ENCODE peak calls at places on chromosome 18, in five cellular contexts. One of them, this sample, is unnamed.

GRCh38 chr18:44950685-44951195 is 270.1 kb downstream of the SETBP1 start:
- DNase-seq in GM12878: no peak
- DNase-seq in GM12891: no peak
- DNase-seq in HepG2: no peak
- DNase-seq in H1: no peak
- DNase-seq in this sample: no peak

GRCh38 chr18:78304199-78304826 is 675.3 kb upstream of the SALL3 start:
- DNase-seq in GM12878: no peak
- DNase-seq in GM12891: no peak
- DNase-seq in HepG2: no peak
- DNase-seq in H1: no peak
- DNase-seq in this sample: no peak

GRCh38 chr18:35525795-35526475 is 28.2 kb upstream of the INO80C start:
- DNase-seq in GM12878: no peak
- DNase-seq in GM12891: no peak
- DNase-seq in HepG2: no peak
- DNase-seq in H1: no peak
- DNase-seq in this sample: no peak

GRCh38 chr18:58687871-58688308 is 16.6 kb downstream of the MALT1 start:
- DNase-seq in GM12878: peak
- DNase-seq in GM12891: no peak
- DNase-seq in HepG2: no peak
- DNase-seq in H1: no peak
- DNase-seq in this sample: no peak

GRCh38 chr18:53551868-53552426 is 672.5 kb downstream of the MBD2 start:
- DNase-seq in GM12878: no peak
- DNase-seq in GM12891: no peak
- DNase-seq in HepG2: no peak
- DNase-seq in H1: no peak
- DNase-seq in this sample: no peak

GRCh38 chr18:49139726-49140125 is 189.0 kb upstream of the SMAD7 start:
- DNase-seq in GM12878: no peak
- DNase-seq in GM12891: no peak
- DNase-seq in HepG2: no peak
- DNase-seq in H1: no peak
- DNase-seq in this sample: no peak

GRCh38 chr18:54358495-54358793 is 738 bp downstream of the C18orf54 start:
- DNase-seq in GM12878: no peak
- DNase-seq in GM12891: no peak
- DNase-seq in HepG2: no peak
- DNase-seq in H1: no peak
- DNase-seq in this sample: peak

GRCh38 chr18:3706279-3707097 is 256.5 kb downstream of the TGIF1 start:
- DNase-seq in GM12878: no peak
- DNase-seq in GM12891: no peak
- DNase-seq in HepG2: no peak
- DNase-seq in H1: no peak
- DNase-seq in this sample: no peak

GRCh38 chr18:38458673-38459072 is 893.1 kb upstream of the CELF4 start:
- DNase-seq in GM12878: no peak
- DNase-seq in GM12891: no peak
- DNase-seq in HepG2: no peak
- DNase-seq in H1: no peak
- DNase-seq in this sample: no peak

GRCh38 chr18:70380915-70381896 is 92.4 kb downstream of the SOCS6 start:
- DNase-seq in GM12878: no peak
- DNase-seq in GM12891: peak
- DNase-seq in HepG2: peak
- DNase-seq in H1: no peak
- DNase-seq in this sample: no peak

GRCh38 chr18:57446322-57446721 is 11.1 kb downstream of the ONECUT2 start:
- DNase-seq in GM12878: no peak
- DNase-seq in GM12891: no peak
- DNase-seq in HepG2: peak
- DNase-seq in H1: peak
- DNase-seq in this sample: no peak

GRCh38 chr18:11121426-11121825 is 27.9 kb downstream of the PIEZO2 start:
- DNase-seq in GM12878: no peak
- DNase-seq in GM12891: no peak
- DNase-seq in HepG2: peak
- DNase-seq in H1: no peak
- DNase-seq in this sample: no peak

GRCh38 chr18:29749699-29750098 is 1292.8 kb downstream of the DSC3 start:
- DNase-seq in GM12878: no peak
- DNase-seq in GM12891: no peak
- DNase-seq in HepG2: no peak
- DNase-seq in H1: no peak
- DNase-seq in this sample: no peak

GRCh38 chr18:46096651-46097300 is 1.3 kb downstream of the ATP5F1A start:
- DNase-seq in GM12878: no peak
- DNase-seq in GM12891: no peak
- DNase-seq in HepG2: no peak
- DNase-seq in H1: no peak
- DNase-seq in this sample: peak
- TF ChIP-seq TAF1 in GM12878: no peak
- TF ChIP-seq TAF1 in GM12891: no peak
- TF ChIP-seq TAF1 in HepG2: no peak
- TF ChIP-seq TAF1 in H1: no peak
- TF ChIP-seq TAF1 in this sample: no peak

GRCh38 chr18:332721-333513 is 65.1 kb upstream of the THOC1 start:
- DNase-seq in GM12878: no peak
- DNase-seq in GM12891: no peak
- DNase-seq in HepG2: no peak
- DNase-seq in H1: no peak
- DNase-seq in this sample: no peak
- TF ChIP-seq POLR2AphosphoS5 in GM12878: no peak
- TF ChIP-seq POLR2AphosphoS5 in GM12891: no peak
- TF ChIP-seq POLR2AphosphoS5 in HepG2: no peak
- TF ChIP-seq POLR2AphosphoS5 in H1: no peak
- TF ChIP-seq POLR2AphosphoS5 in this sample: no peak

DNA sequence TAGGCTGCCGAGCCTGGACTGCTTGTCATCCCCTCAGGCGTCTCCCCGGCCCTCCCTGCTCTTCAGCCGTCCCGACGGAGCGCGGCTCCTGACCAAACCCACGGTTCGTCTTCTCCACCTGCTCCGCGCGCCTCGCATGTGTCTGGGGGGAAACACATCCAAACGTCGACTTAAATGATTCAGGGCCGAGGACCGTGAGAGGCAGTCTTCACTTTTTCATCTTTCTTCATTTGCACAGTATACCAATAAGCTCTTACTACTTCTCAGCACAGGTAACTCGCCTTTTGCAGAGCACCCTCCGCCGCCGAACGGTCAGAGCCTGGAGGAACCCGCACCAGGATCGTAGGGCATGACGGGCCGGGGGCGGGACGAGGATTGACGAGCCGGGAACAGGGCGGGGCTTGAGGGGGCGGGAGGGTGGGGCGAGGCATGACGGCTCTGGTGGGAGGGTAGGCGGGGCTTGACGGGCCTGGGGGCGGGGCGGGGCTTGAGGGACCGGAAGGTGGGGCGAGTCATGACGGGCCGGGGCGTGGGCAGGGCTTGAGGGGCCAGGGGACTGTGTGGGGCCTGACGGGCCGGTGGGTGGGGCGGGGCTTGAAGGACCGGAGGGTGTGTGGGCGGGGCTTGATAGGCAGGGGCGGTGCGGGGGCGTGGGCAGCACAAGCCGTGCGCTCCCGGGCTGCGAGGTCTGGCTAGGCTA is at the start of gene SEH1L:
- DNase-seq in GM12878: peak
- DNase-seq in GM12891: peak
- DNase-seq in HepG2: peak
- DNase-seq in H1: peak
- DNase-seq in this sample: peak
- TF ChIP-seq POLR2A in GM12878: peak
- TF ChIP-seq POLR2A in GM12891: no peak
- TF ChIP-seq POLR2A in HepG2: no peak
- TF ChIP-seq POLR2A in H1: no peak
- TF ChIP-seq POLR2A in this sample: no peak

DNA sequence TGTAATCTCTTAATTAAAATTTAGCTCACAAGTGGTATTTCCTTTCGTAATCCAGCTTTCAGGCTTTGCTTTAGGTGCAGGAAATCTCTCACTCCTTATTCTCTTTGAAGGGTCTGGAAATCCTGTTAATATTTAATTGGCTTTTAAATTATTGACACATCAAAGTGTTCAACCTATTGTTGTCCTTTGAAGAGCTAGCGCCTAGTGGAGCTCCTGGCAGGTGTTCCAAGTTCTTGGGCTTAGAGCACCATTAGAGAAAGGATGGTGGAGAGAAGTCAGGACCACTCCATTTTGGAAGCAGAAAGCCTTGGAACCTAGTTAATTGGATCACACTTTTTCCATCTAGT is 92.4 kb downstream of the CABLES1 start:
- DNase-seq in GM12878: no peak
- DNase-seq in GM12891: no peak
- DNase-seq in HepG2: peak
- DNase-seq in H1: no peak
- DNase-seq in this sample: no peak
- TF ChIP-seq TAF1 in GM12878: no peak
- TF ChIP-seq TAF1 in GM12891: no peak
- TF ChIP-seq TAF1 in HepG2: no peak
- TF ChIP-seq TAF1 in H1: no peak
- TF ChIP-seq TAF1 in this sample: no peak

This sample was measured in GM12892.